ENCODE peak calls at places on chromosomes 6 and 20, in nine cellular contexts. J, F, L, S, W, H, D, Z and T are unnamed samples.

GRCh38 chr6:45038226-45038625 is 289.9 kb upstream of the RUNX2 start:
- DNase-seq in J (no peak), F (no peak), L (no peak), S (no peak), W (no peak), H (no peak), D (no peak), Z (no peak), T (no peak)

GRCh38 chr6:127342296-127342945 is 988 bp downstream of the ECHDC1 start:
- DNase-seq in J (no peak), F (peak; percentile 50), L (no peak), S (no peak), W (peak; percentile 15), H (no peak), D (no peak), Z (no peak), T (no peak)

GRCh38 chr20:35311409-35311808 is 19.2 kb upstream of the FAM83C start:
- DNase-seq in J (peak; percentile 90), F (no peak), L (peak; percentile 74), S (no peak), W (no peak), H (no peak), D (peak; percentile 38), Z (peak; percentile 90), T (peak; percentile 88)

GRCh38 chr6:17600527-17601388 is 656 bp downstream of the FAM8A1 start:
- DNase-seq in J (peak; percentile 44), F (peak; percentile 30), L (peak; percentile 13), S (no peak), W (peak; percentile 65), H (peak; percentile 85), D (peak; percentile 33), Z (peak; percentile 60), T (peak; percentile 69)

GRCh38 chr6:13328875-13329183 is 492 bp upstream of the TBC1D7 start:
- DNase-seq in J (no peak), F (no peak), L (no peak), S (no peak), W (no peak), H (no peak), D (no peak), Z (no peak), T (no peak)

GRCh38 chr6:160030103-160030502 is 61.2 kb downstream of the IGF2R start:
- DNase-seq in J (no peak), F (peak; percentile 97), L (peak; percentile 97), S (peak; percentile 90), W (peak; percentile 29), H (peak; percentile 95), D (no peak), Z (no peak), T (no peak)

GRCh38 chr6:169589699-169590257 is 112.1 kb downstream of the WDR27 start:
- DNase-seq in J (peak; percentile 11), F (peak; percentile 67), L (peak; percentile 56), S (peak; percentile 19), W (no peak), H (no peak), D (no peak), Z (no peak), T (peak; percentile 43)

GRCh38 chr6:137698636-137699035 is 168.4 kb upstream of the TNFAIP3 start:
- DNase-seq in J (no peak), F (no peak), L (no peak), S (no peak), W (no peak), H (no peak), D (no peak), Z (no peak), T (no peak)

GRCh38 chr6:155275808-155276480 is 12.1 kb downstream of the CLDN20 start:
- DNase-seq in J (no peak), F (peak; percentile 49), L (no peak), S (no peak), W (no peak), H (no peak), D (no peak), Z (no peak), T (no peak)

GRCh38 chr6:52392944-52393343 is 27.2 kb upstream of the EFHC1 start:
- DNase-seq in J (no peak), F (peak; percentile 64), L (peak; percentile 83), S (no peak), W (no peak), H (no peak), D (no peak), Z (no peak), T (no peak)

GRCh38 chr6:152201134-152201533 is 393.7 kb downstream of the ESR1 start:
- DNase-seq in J (no peak), F (no peak), L (no peak), S (no peak), W (no peak), H (no peak), D (no peak), Z (no peak), T (no peak)

GRCh38 chr6:74731204-74731603 is 474.6 kb downstream of the COL12A1 start:
- DNase-seq in J (no peak), F (peak; percentile 84), L (peak; percentile 53), S (peak; percentile 85), W (no peak), H (no peak), D (no peak), Z (no peak), T (no peak)

GRCh38 chr6:55886185-55886836 is 10.9 kb upstream of the BMP5 start:
- DNase-seq in J (no peak), F (peak; percentile 57), L (peak; percentile 43), S (no peak), W (no peak), H (no peak), D (no peak), Z (no peak), T (no peak)

GRCh38 chr6:123830110-123830509 is 26.4 kb downstream of the NKAIN2 start:
- DNase-seq in J (no peak), F (no peak), L (no peak), S (no peak), W (peak; percentile 3), H (no peak), D (no peak), Z (no peak), T (no peak)

GRCh38 chr6:38020593-38020992 is 201.1 kb downstream of the ZFAND3 start:
- DNase-seq in J (no peak), F (no peak), L (no peak), S (no peak), W (no peak), H (no peak), D (no peak), Z (no peak), T (no peak)

GRCh38 chr6:3037578-3038365 is 30.5 kb upstream of the RIPK1 start:
- DNase-seq in J (no peak), F (no peak), L (no peak), S (no peak), W (no peak), H (no peak), D (no peak), Z (no peak), T (no peak)

GRCh38 chr6:108942556-108943492 is 94.6 kb downstream of the ARMC2 start:
- DNase-seq in J (peak; percentile 75), F (no peak), L (no peak), S (no peak), W (no peak), H (no peak), D (peak; percentile 33), Z (peak; percentile 74), T (peak; percentile 76)

GRCh38 chr20:21453676-21454075 is 56.4 kb upstream of the NKX2-4 start:
- DNase-seq in J (no peak), F (no peak), L (no peak), S (no peak), W (no peak), H (no peak), D (no peak), Z (no peak), T (no peak)

GRCh38 chr6:143745160-143746133 is 67.7 kb downstream of the PHACTR2 start:
- DNase-seq in J (no peak), F (peak; percentile 93), L (peak; percentile 57), S (peak; percentile 37), W (peak; percentile 23), H (no peak), D (no peak), Z (no peak), T (no peak)

GRCh38 chr6:37696841-37697735 is 595 bp downstream of the MDGA1 start:
- DNase-seq in J (peak; percentile 58), F (peak; percentile 20), L (no peak), S (no peak), W (peak; percentile 61), H (peak; percentile 82), D (peak; percentile 34), Z (peak; percentile 63), T (peak; percentile 54)

GRCh38 chr20:8782804-8783203 is 286.1 kb upstream of the PLCB4 start:
- DNase-seq in J (no peak), F (peak; percentile 73), L (peak; percentile 85), S (no peak), W (no peak), H (no peak), D (no peak), Z (no peak), T (no peak)

GRCh38 chr20:47652794-47653193 is 132.5 kb downstream of the SULF2 start:
- DNase-seq in J (no peak), F (no peak), L (no peak), S (no peak), W (no peak), H (no peak), D (no peak), Z (no peak), T (no peak)